ENCODE peak calls at places on chromosomes 4 and X, in eight cellular contexts. One of them, this sample, is unnamed.

GRCh38 chr4:103591839-103592238 is 127.9 kb downstream of the TACR3 start:
- DNase-seq in naive thymus-derived CD8-positive, alpha-beta T cell: no peak
- DNase-seq in AG08396: no peak
- DNase-seq in smooth muscle cell of the brain vasculature: no peak
- DNase-seq in fibroblast of mammary gland: no peak
- DNase-seq in cardiac fibroblast: no peak
- DNase-seq in memory B cell: no peak
- DNase-seq in A549: no peak
- DNase-seq in this sample: no peak

GRCh38 chr4:6278801-6279197 is 9.1 kb downstream of the WFS1 start:
- DNase-seq in cardiac fibroblast: peak; percentile 76
- DNase-seq in A549: no peak
- DNase-seq in memory B cell: no peak
- DNase-seq in naive thymus-derived CD8-positive, alpha-beta T cell: no peak
- DNase-seq in smooth muscle cell of the brain vasculature: no peak
- DNase-seq in AG08396: no peak
- DNase-seq in fibroblast of mammary gland: peak; percentile 8
- DNase-seq in this sample: peak; percentile 37

GRCh38 chr4:153375303-153375702 is 30.8 kb downstream of the MND1 start:
- DNase-seq in A549: no peak
- DNase-seq in naive thymus-derived CD8-positive, alpha-beta T cell: no peak
- DNase-seq in cardiac fibroblast: no peak
- DNase-seq in AG08396: no peak
- DNase-seq in smooth muscle cell of the brain vasculature: no peak
- DNase-seq in fibroblast of mammary gland: no peak
- DNase-seq in memory B cell: no peak
- DNase-seq in this sample: no peak

GRCh38 chr4:174314770-174315169 is 31.1 kb downstream of the CEP44 start:
- DNase-seq in fibroblast of mammary gland: peak; percentile 79
- DNase-seq in cardiac fibroblast: peak; percentile 23
- DNase-seq in smooth muscle cell of the brain vasculature: no peak
- DNase-seq in A549: no peak
- DNase-seq in AG08396: peak; percentile 30
- DNase-seq in memory B cell: no peak
- DNase-seq in naive thymus-derived CD8-positive, alpha-beta T cell: no peak
- DNase-seq in this sample: no peak

GRCh38 chrX:20139966-20140365 is 1.7 kb downstream of the EIF1AX start:
- DNase-seq in naive thymus-derived CD8-positive, alpha-beta T cell: no peak
- DNase-seq in A549: no peak
- DNase-seq in cardiac fibroblast: peak; percentile 37
- DNase-seq in fibroblast of mammary gland: peak; percentile 90
- DNase-seq in memory B cell: no peak
- DNase-seq in AG08396: no peak
- DNase-seq in smooth muscle cell of the brain vasculature: no peak
- DNase-seq in this sample: no peak

GRCh38 chr4:57102050-57102564 is 8.1 kb downstream of the IGFBP7 start:
- DNase-seq in memory B cell: no peak
- DNase-seq in cardiac fibroblast: peak; percentile 97
- DNase-seq in naive thymus-derived CD8-positive, alpha-beta T cell: no peak
- DNase-seq in smooth muscle cell of the brain vasculature: peak; percentile 92
- DNase-seq in A549: no peak
- DNase-seq in AG08396: no peak
- DNase-seq in fibroblast of mammary gland: peak; percentile 95
- DNase-seq in this sample: no peak

GRCh38 chr4:113052379-113052951 is 3.0 kb downstream of the ANK2 start:
- DNase-seq in naive thymus-derived CD8-positive, alpha-beta T cell: no peak
- DNase-seq in AG08396: no peak
- DNase-seq in memory B cell: no peak
- DNase-seq in cardiac fibroblast: peak; percentile 13
- DNase-seq in smooth muscle cell of the brain vasculature: no peak
- DNase-seq in A549: no peak
- DNase-seq in fibroblast of mammary gland: peak; percentile 89
- DNase-seq in this sample: no peak

GRCh38 chr4:76570141-76570989 is 135.3 kb downstream of the SHROOM3 start:
- DNase-seq in fibroblast of mammary gland: peak; percentile 63
- DNase-seq in smooth muscle cell of the brain vasculature: no peak
- DNase-seq in AG08396: peak; percentile 52
- DNase-seq in cardiac fibroblast: no peak
- DNase-seq in A549: no peak
- DNase-seq in memory B cell: no peak
- DNase-seq in naive thymus-derived CD8-positive, alpha-beta T cell: no peak
- DNase-seq in this sample: no peak

GRCh38 chrX:21176927-21177571 is 197.2 kb upstream of the CNKSR2 start:
- DNase-seq in cardiac fibroblast: no peak
- DNase-seq in memory B cell: no peak
- DNase-seq in smooth muscle cell of the brain vasculature: no peak
- DNase-seq in fibroblast of mammary gland: peak; percentile 0
- DNase-seq in naive thymus-derived CD8-positive, alpha-beta T cell: no peak
- DNase-seq in AG08396: no peak
- DNase-seq in A549: no peak
- DNase-seq in this sample: peak; percentile 4

GRCh38 chrX:140744085-140744484 is 34.5 kb downstream of the LINC00632 start:
- DNase-seq in memory B cell: no peak
- DNase-seq in smooth muscle cell of the brain vasculature: no peak
- DNase-seq in naive thymus-derived CD8-positive, alpha-beta T cell: no peak
- DNase-seq in A549: no peak
- DNase-seq in fibroblast of mammary gland: no peak
- DNase-seq in AG08396: no peak
- DNase-seq in cardiac fibroblast: no peak
- DNase-seq in this sample: no peak

GRCh38 chr4:183797445-183798248 is 107.5 kb upstream of the STOX2 start:
- DNase-seq in smooth muscle cell of the brain vasculature: no peak
- DNase-seq in fibroblast of mammary gland: peak; percentile 20
- DNase-seq in memory B cell: no peak
- DNase-seq in AG08396: peak; percentile 24
- DNase-seq in naive thymus-derived CD8-positive, alpha-beta T cell: no peak
- DNase-seq in cardiac fibroblast: peak; percentile 5
- DNase-seq in A549: peak; percentile 17
- DNase-seq in this sample: peak; percentile 9

GRCh38 chr4:169050308-169050707 is 40.3 kb upstream of the CBR4 start:
- DNase-seq in A549: no peak
- DNase-seq in fibroblast of mammary gland: no peak
- DNase-seq in AG08396: no peak
- DNase-seq in naive thymus-derived CD8-positive, alpha-beta T cell: no peak
- DNase-seq in smooth muscle cell of the brain vasculature: no peak
- DNase-seq in cardiac fibroblast: peak; percentile 74
- DNase-seq in memory B cell: no peak
- DNase-seq in this sample: no peak

GRCh38 chr4:108596389-108596788 is 24.0 kb upstream of the RPL34 start:
- DNase-seq in naive thymus-derived CD8-positive, alpha-beta T cell: no peak
- DNase-seq in memory B cell: no peak
- DNase-seq in A549: no peak
- DNase-seq in fibroblast of mammary gland: peak; percentile 63
- DNase-seq in AG08396: no peak
- DNase-seq in cardiac fibroblast: no peak
- DNase-seq in smooth muscle cell of the brain vasculature: no peak
- DNase-seq in this sample: no peak

GRCh38 chr4:103996637-103997036 is 276.9 kb upstream of the TACR3 start:
- DNase-seq in memory B cell: no peak
- DNase-seq in fibroblast of mammary gland: peak; percentile 81
- DNase-seq in cardiac fibroblast: peak; percentile 54
- DNase-seq in naive thymus-derived CD8-positive, alpha-beta T cell: no peak
- DNase-seq in AG08396: peak; percentile 4
- DNase-seq in smooth muscle cell of the brain vasculature: peak; percentile 9
- DNase-seq in A549: peak; percentile 18
- DNase-seq in this sample: no peak

GRCh38 chrX:118570209-118570608 is 74.6 kb downstream of the DOCK11 start:
- DNase-seq in A549: no peak
- DNase-seq in cardiac fibroblast: no peak
- DNase-seq in naive thymus-derived CD8-positive, alpha-beta T cell: no peak
- DNase-seq in smooth muscle cell of the brain vasculature: no peak
- DNase-seq in AG08396: no peak
- DNase-seq in memory B cell: no peak
- DNase-seq in fibroblast of mammary gland: no peak
- DNase-seq in this sample: no peak

GRCh38 chr4:124867551-124867950 is 155.0 kb upstream of the ANKRD50 start:
- DNase-seq in A549: no peak
- DNase-seq in naive thymus-derived CD8-positive, alpha-beta T cell: no peak
- DNase-seq in AG08396: no peak
- DNase-seq in smooth muscle cell of the brain vasculature: no peak
- DNase-seq in fibroblast of mammary gland: no peak
- DNase-seq in cardiac fibroblast: no peak
- DNase-seq in memory B cell: no peak
- DNase-seq in this sample: no peak

GRCh38 chr4:53365121-53365485 is 758 bp downstream of the SCFD2 start:
- DNase-seq in memory B cell: no peak
- DNase-seq in fibroblast of mammary gland: peak; percentile 40
- DNase-seq in A549: no peak
- DNase-seq in naive thymus-derived CD8-positive, alpha-beta T cell: no peak
- DNase-seq in AG08396: peak; percentile 31
- DNase-seq in smooth muscle cell of the brain vasculature: no peak
- DNase-seq in cardiac fibroblast: peak; percentile 23
- DNase-seq in this sample: peak; percentile 61

GRCh38 chr4:110619401-110620247 is 3.3 kb downstream of the PITX2 start:
- DNase-seq in naive thymus-derived CD8-positive, alpha-beta T cell: no peak
- DNase-seq in smooth muscle cell of the brain vasculature: no peak
- DNase-seq in A549: no peak
- DNase-seq in AG08396: no peak
- DNase-seq in cardiac fibroblast: no peak
- DNase-seq in memory B cell: no peak
- DNase-seq in fibroblast of mammary gland: no peak
- DNase-seq in this sample: no peak

GRCh38 chr4:152454398-152455011 is 81.4 kb downstream of the FBXW7 start:
- DNase-seq in naive thymus-derived CD8-positive, alpha-beta T cell: no peak
- DNase-seq in smooth muscle cell of the brain vasculature: no peak
- DNase-seq in A549: peak; percentile 10
- DNase-seq in fibroblast of mammary gland: peak; percentile 42
- DNase-seq in AG08396: peak; percentile 21
- DNase-seq in cardiac fibroblast: peak; percentile 59
- DNase-seq in memory B cell: no peak
- DNase-seq in this sample: no peak

GRCh38 chr4:48483006-48483776 is at the start of gene SLC10A4:
- DNase-seq in AG08396: no peak
- DNase-seq in A549: peak; percentile 50
- DNase-seq in smooth muscle cell of the brain vasculature: no peak
- DNase-seq in memory B cell: peak; percentile 23
- DNase-seq in fibroblast of mammary gland: no peak
- DNase-seq in naive thymus-derived CD8-positive, alpha-beta T cell: no peak
- DNase-seq in cardiac fibroblast: no peak
- DNase-seq in this sample: peak; percentile 64

GRCh38 chrX:49842603-49843002 is 13.5 kb downstream of the PAGE4 start:
- DNase-seq in naive thymus-derived CD8-positive, alpha-beta T cell: no peak
- DNase-seq in fibroblast of mammary gland: no peak
- DNase-seq in cardiac fibroblast: no peak
- DNase-seq in smooth muscle cell of the brain vasculature: no peak
- DNase-seq in A549: no peak
- DNase-seq in memory B cell: no peak
- DNase-seq in AG08396: no peak
- DNase-seq in this sample: no peak

GRCh38 chrX:39464253-39464652 is 633.5 kb downstream of the BCOR start:
- DNase-seq in cardiac fibroblast: no peak
- DNase-seq in A549: no peak
- DNase-seq in smooth muscle cell of the brain vasculature: no peak
- DNase-seq in AG08396: no peak
- DNase-seq in fibroblast of mammary gland: no peak
- DNase-seq in naive thymus-derived CD8-positive, alpha-beta T cell: no peak
- DNase-seq in memory B cell: no peak
- DNase-seq in this sample: no peak

GRCh38 chrX:115561605-115562491 is 874 bp downstream of the PLS3 start:
- DNase-seq in naive thymus-derived CD8-positive, alpha-beta T cell: no peak
- DNase-seq in memory B cell: no peak
- DNase-seq in smooth muscle cell of the brain vasculature: no peak
- DNase-seq in fibroblast of mammary gland: peak; percentile 34
- DNase-seq in AG08396: peak; percentile 49
- DNase-seq in cardiac fibroblast: peak; percentile 64
- DNase-seq in A549: peak; percentile 33
- DNase-seq in this sample: peak; percentile 32

GRCh38 chrX:10660171-10660570 is 39.8 kb upstream of the MID1 start:
- DNase-seq in A549: no peak
- DNase-seq in cardiac fibroblast: no peak
- DNase-seq in naive thymus-derived CD8-positive, alpha-beta T cell: no peak
- DNase-seq in AG08396: no peak
- DNase-seq in fibroblast of mammary gland: no peak
- DNase-seq in smooth muscle cell of the brain vasculature: no peak
- DNase-seq in memory B cell: no peak
- DNase-seq in this sample: no peak

GRCh38 chr4:25775166-25775565 is 87.6 kb downstream of the SEL1L3 start:
- DNase-seq in AG08396: no peak
- DNase-seq in fibroblast of mammary gland: no peak
- DNase-seq in A549: no peak
- DNase-seq in naive thymus-derived CD8-positive, alpha-beta T cell: no peak
- DNase-seq in memory B cell: no peak
- DNase-seq in smooth muscle cell of the brain vasculature: no peak
- DNase-seq in cardiac fibroblast: no peak
- DNase-seq in this sample: no peak

GRCh38 chr4:31896349-31896748 is 1176.2 kb downstream of the PCDH7 start:
- DNase-seq in memory B cell: no peak
- DNase-seq in smooth muscle cell of the brain vasculature: no peak
- DNase-seq in AG08396: no peak
- DNase-seq in cardiac fibroblast: no peak
- DNase-seq in A549: no peak
- DNase-seq in fibroblast of mammary gland: no peak
- DNase-seq in naive thymus-derived CD8-positive, alpha-beta T cell: no peak
- DNase-seq in this sample: no peak

This sample was measured in HuH-7.